ENCODE peak calls at places on chromosomes 3 and 15, in ten cellular contexts. One of them, this sample, is unnamed.

GRCh38 chr15:42033214-42033873 is 12.5 kb upstream of the PLA2G4E start:
- DNase-seq in neural progenitor cell: no peak
- DNase-seq in stomach: no peak
- DNase-seq in cardiac muscle cell: no peak
- DNase-seq in psoas muscle: no peak
- DNase-seq in CD8-positive, alpha-beta memory T cell: no peak
- DNase-seq in GM23338: no peak
- DNase-seq in thoracic aorta: no peak
- DNase-seq in uterus: no peak
- DNase-seq in IMR-90: no peak
- DNase-seq in this sample: no peak

GRCh38 chr15:77036537-77037474 is 34.1 kb downstream of the TSPAN3 start:
- DNase-seq in neural progenitor cell: no peak
- DNase-seq in stomach: peak; percentile 24
- DNase-seq in cardiac muscle cell: no peak
- DNase-seq in psoas muscle: no peak
- DNase-seq in CD8-positive, alpha-beta memory T cell: no peak
- DNase-seq in GM23338: no peak
- DNase-seq in thoracic aorta: no peak
- DNase-seq in uterus: peak; percentile 10
- DNase-seq in IMR-90: no peak
- DNase-seq in this sample: no peak

GRCh38 chr15:31200735-31201151 is 99.2 kb upstream of the TRPM1 start:
- DNase-seq in neural progenitor cell: peak; percentile 78
- DNase-seq in stomach: peak; percentile 85
- DNase-seq in cardiac muscle cell: peak; percentile 83
- DNase-seq in psoas muscle: peak; percentile 65
- DNase-seq in CD8-positive, alpha-beta memory T cell: peak; percentile 49
- DNase-seq in GM23338: peak; percentile 70
- DNase-seq in thoracic aorta: no peak
- DNase-seq in uterus: peak; percentile 63
- DNase-seq in IMR-90: peak; percentile 39
- DNase-seq in this sample: no peak

GRCh38 chr3:189167027-189167766 is 4.6 kb upstream of the TPRG1 start:
- DNase-seq in neural progenitor cell: no peak
- DNase-seq in stomach: peak; percentile 65
- DNase-seq in cardiac muscle cell: no peak
- DNase-seq in psoas muscle: no peak
- DNase-seq in CD8-positive, alpha-beta memory T cell: no peak
- DNase-seq in GM23338: peak; percentile 3
- DNase-seq in thoracic aorta: no peak
- DNase-seq in uterus: no peak
- DNase-seq in IMR-90: no peak
- DNase-seq in this sample: no peak

GRCh38 chr3:160012108-160012507 is 23.5 kb downstream of the IL12A start:
- DNase-seq in neural progenitor cell: no peak
- DNase-seq in stomach: no peak
- DNase-seq in cardiac muscle cell: no peak
- DNase-seq in psoas muscle: no peak
- DNase-seq in CD8-positive, alpha-beta memory T cell: no peak
- DNase-seq in GM23338: no peak
- DNase-seq in thoracic aorta: no peak
- DNase-seq in uterus: no peak
- DNase-seq in IMR-90: no peak
- DNase-seq in this sample: no peak

GRCh38 chr3:8445861-8446260 is 55.8 kb upstream of the LMCD1 start:
- DNase-seq in neural progenitor cell: no peak
- DNase-seq in stomach: no peak
- DNase-seq in cardiac muscle cell: no peak
- DNase-seq in psoas muscle: no peak
- DNase-seq in CD8-positive, alpha-beta memory T cell: no peak
- DNase-seq in GM23338: no peak
- DNase-seq in thoracic aorta: peak; percentile 43
- DNase-seq in uterus: no peak
- DNase-seq in IMR-90: peak; percentile 97
- DNase-seq in this sample: no peak

GRCh38 chr3:157129782-157130137 is 30.2 kb downstream of the CCNL1 start:
- DNase-seq in neural progenitor cell: peak; percentile 71
- DNase-seq in stomach: peak; percentile 53
- DNase-seq in cardiac muscle cell: no peak
- DNase-seq in psoas muscle: no peak
- DNase-seq in CD8-positive, alpha-beta memory T cell: no peak
- DNase-seq in GM23338: peak; percentile 46
- DNase-seq in thoracic aorta: no peak
- DNase-seq in uterus: peak; percentile 23
- DNase-seq in IMR-90: no peak
- DNase-seq in this sample: no peak

GRCh38 chr15:42345502-42345901 is 13.8 kb upstream of the CAPN3 start:
- DNase-seq in neural progenitor cell: no peak
- DNase-seq in stomach: no peak
- DNase-seq in cardiac muscle cell: no peak
- DNase-seq in psoas muscle: no peak
- DNase-seq in CD8-positive, alpha-beta memory T cell: no peak
- DNase-seq in GM23338: no peak
- DNase-seq in thoracic aorta: no peak
- DNase-seq in uterus: no peak
- DNase-seq in IMR-90: no peak
- DNase-seq in this sample: no peak

GRCh38 chr3:40677749-40678148 is 153.0 kb downstream of the ZNF621 start:
- DNase-seq in neural progenitor cell: peak; percentile 68
- DNase-seq in stomach: no peak
- DNase-seq in cardiac muscle cell: no peak
- DNase-seq in psoas muscle: no peak
- DNase-seq in CD8-positive, alpha-beta memory T cell: no peak
- DNase-seq in GM23338: peak; percentile 5
- DNase-seq in thoracic aorta: no peak
- DNase-seq in uterus: no peak
- DNase-seq in IMR-90: no peak
- DNase-seq in this sample: no peak

GRCh38 chr15:83848315-83849050 is 194.6 kb downstream of the ADAMTSL3 start:
- DNase-seq in neural progenitor cell: no peak
- DNase-seq in stomach: no peak
- DNase-seq in cardiac muscle cell: no peak
- DNase-seq in psoas muscle: no peak
- DNase-seq in CD8-positive, alpha-beta memory T cell: no peak
- DNase-seq in GM23338: no peak
- DNase-seq in thoracic aorta: no peak
- DNase-seq in uterus: no peak
- DNase-seq in IMR-90: peak; percentile 97
- DNase-seq in this sample: no peak

GRCh38 chr3:53195602-53196574 is 34.9 kb downstream of the PRKCD start:
- DNase-seq in neural progenitor cell: peak; percentile 86
- DNase-seq in stomach: peak; percentile 59
- DNase-seq in cardiac muscle cell: peak; percentile 74
- DNase-seq in psoas muscle: peak; percentile 55
- DNase-seq in CD8-positive, alpha-beta memory T cell: peak; percentile 44
- DNase-seq in GM23338: peak; percentile 89
- DNase-seq in thoracic aorta: no peak
- DNase-seq in uterus: peak; percentile 44
- DNase-seq in IMR-90: peak; percentile 19
- DNase-seq in this sample: no peak

GRCh38 chr15:68797157-68797556 is 23.5 kb downstream of the ANP32A start:
- DNase-seq in neural progenitor cell: no peak
- DNase-seq in stomach: no peak
- DNase-seq in cardiac muscle cell: no peak
- DNase-seq in psoas muscle: no peak
- DNase-seq in CD8-positive, alpha-beta memory T cell: no peak
- DNase-seq in GM23338: no peak
- DNase-seq in thoracic aorta: no peak
- DNase-seq in uterus: no peak
- DNase-seq in IMR-90: peak; percentile 45
- DNase-seq in this sample: no peak

GRCh38 chr3:177440456-177441105 is 243.3 kb upstream of the TBL1XR1 start:
- DNase-seq in neural progenitor cell: no peak
- DNase-seq in stomach: no peak
- DNase-seq in cardiac muscle cell: no peak
- DNase-seq in psoas muscle: no peak
- DNase-seq in CD8-positive, alpha-beta memory T cell: no peak
- DNase-seq in GM23338: no peak
- DNase-seq in thoracic aorta: no peak
- DNase-seq in uterus: no peak
- DNase-seq in IMR-90: no peak
- DNase-seq in this sample: no peak

GRCh38 chr15:88645171-88646087 is 6.6 kb downstream of the ISG20 start:
- DNase-seq in neural progenitor cell: no peak
- DNase-seq in stomach: peak; percentile 17
- DNase-seq in cardiac muscle cell: no peak
- DNase-seq in psoas muscle: no peak
- DNase-seq in CD8-positive, alpha-beta memory T cell: no peak
- DNase-seq in GM23338: no peak
- DNase-seq in thoracic aorta: no peak
- DNase-seq in uterus: no peak
- DNase-seq in IMR-90: no peak
- DNase-seq in this sample: no peak

GRCh38 chr3:29286841-29287240 is 6.0 kb downstream of the RBMS3 start:
- DNase-seq in neural progenitor cell: no peak
- DNase-seq in stomach: no peak
- DNase-seq in cardiac muscle cell: no peak
- DNase-seq in psoas muscle: no peak
- DNase-seq in CD8-positive, alpha-beta memory T cell: no peak
- DNase-seq in GM23338: no peak
- DNase-seq in thoracic aorta: no peak
- DNase-seq in uterus: no peak
- DNase-seq in IMR-90: peak; percentile 82
- DNase-seq in this sample: no peak

GRCh38 chr3:126983653-126984390 is 907 bp downstream of the PLXNA1 start:
- DNase-seq in neural progenitor cell: peak; percentile 84
- DNase-seq in stomach: no peak
- DNase-seq in cardiac muscle cell: peak; percentile 62
- DNase-seq in psoas muscle: no peak
- DNase-seq in CD8-positive, alpha-beta memory T cell: no peak
- DNase-seq in GM23338: peak; percentile 87
- DNase-seq in thoracic aorta: no peak
- DNase-seq in uterus: peak; percentile 45
- DNase-seq in IMR-90: no peak
- DNase-seq in this sample: no peak
- H3K27ac ChIP-seq in neural progenitor cell: no peak overlapping the region
- H3K27ac ChIP-seq in stomach: no peak overlapping the region
- H3K27ac ChIP-seq in cardiac muscle cell: no peak overlapping the region
- H3K27ac ChIP-seq in psoas muscle: peak overlapping the region; percentile 16
- H3K27ac ChIP-seq in CD8-positive, alpha-beta memory T cell: no peak overlapping the region
- H3K27ac ChIP-seq in GM23338: no peak overlapping the region
- H3K27ac ChIP-seq in thoracic aorta: peak overlapping the region; percentile 76
- H3K27ac ChIP-seq in uterus: peak overlapping the region; percentile 30
- H3K27ac ChIP-seq in IMR-90: peak overlapping the region; percentile 50
- H3K27ac ChIP-seq in this sample: peak overlapping the region; percentile 62

GRCh38 chr3:47605646-47606045 is 27.0 kb upstream of the CSPG5 start:
- DNase-seq in neural progenitor cell: no peak
- DNase-seq in stomach: no peak
- DNase-seq in cardiac muscle cell: no peak
- DNase-seq in psoas muscle: no peak
- DNase-seq in CD8-positive, alpha-beta memory T cell: no peak
- DNase-seq in GM23338: no peak
- DNase-seq in thoracic aorta: no peak
- DNase-seq in uterus: no peak
- DNase-seq in IMR-90: peak; percentile 78
- DNase-seq in this sample: no peak
- H3K36me3 ChIP-seq in neural progenitor cell: peaks cover 28% of the 10 kb centered on the region
- H3K36me3 ChIP-seq in stomach: peaks cover 26% of the 10 kb centered on the region
- H3K36me3 ChIP-seq in cardiac muscle cell: peaks cover 39% of the 10 kb centered on the region
- H3K36me3 ChIP-seq in psoas muscle: peaks cover 3% of the 10 kb centered on the region
- H3K36me3 ChIP-seq in CD8-positive, alpha-beta memory T cell: peaks cover 18% of the 10 kb centered on the region
- H3K36me3 ChIP-seq in GM23338: peaks cover 41% of the 10 kb centered on the region
- H3K36me3 ChIP-seq in thoracic aorta: peaks cover 10% of the 10 kb centered on the region
- H3K36me3 ChIP-seq in uterus: no peaks in the 10 kb centered on the region
- H3K36me3 ChIP-seq in IMR-90: peaks cover 31% of the 10 kb centered on the region
- H3K36me3 ChIP-seq in this sample: peaks cover 96% of the 10 kb centered on the region

GRCh38 chr15:72199721-72200212 is 2.2 kb upstream of the GRAMD2A start:
- DNase-seq in neural progenitor cell: peak; percentile 69
- DNase-seq in stomach: peak; percentile 85
- DNase-seq in cardiac muscle cell: peak; percentile 67
- DNase-seq in psoas muscle: peak; percentile 80
- DNase-seq in CD8-positive, alpha-beta memory T cell: peak; percentile 59
- DNase-seq in GM23338: peak; percentile 83
- DNase-seq in thoracic aorta: no peak
- DNase-seq in uterus: peak; percentile 73
- DNase-seq in IMR-90: peak; percentile 71
- DNase-seq in this sample: peak; percentile 16

GRCh38 chr15:72200395-72201237 is 3.0 kb upstream of the GRAMD2A start:
- DNase-seq in neural progenitor cell: no peak
- DNase-seq in stomach: no peak
- DNase-seq in cardiac muscle cell: no peak
- DNase-seq in psoas muscle: no peak
- DNase-seq in CD8-positive, alpha-beta memory T cell: no peak
- DNase-seq in GM23338: no peak
- DNase-seq in thoracic aorta: no peak
- DNase-seq in uterus: no peak
- DNase-seq in IMR-90: no peak
- DNase-seq in this sample: no peak

GRCh38 chr15:72202801-72203506 is 5.4 kb upstream of the GRAMD2A start:
- DNase-seq in neural progenitor cell: no peak
- DNase-seq in stomach: no peak
- DNase-seq in cardiac muscle cell: no peak
- DNase-seq in psoas muscle: no peak
- DNase-seq in CD8-positive, alpha-beta memory T cell: no peak
- DNase-seq in GM23338: no peak
- DNase-seq in thoracic aorta: no peak
- DNase-seq in uterus: no peak
- DNase-seq in IMR-90: no peak
- DNase-seq in this sample: no peak

GRCh38 chr15:72202302-72202701 is 4.7 kb upstream of the GRAMD2A start:
- DNase-seq in neural progenitor cell: no peak
- DNase-seq in stomach: no peak
- DNase-seq in cardiac muscle cell: no peak
- DNase-seq in psoas muscle: no peak
- DNase-seq in CD8-positive, alpha-beta memory T cell: no peak
- DNase-seq in GM23338: no peak
- DNase-seq in thoracic aorta: no peak
- DNase-seq in uterus: no peak
- DNase-seq in IMR-90: no peak
- DNase-seq in this sample: no peak

GRCh38 chr15:72201346-72202029 is 3.9 kb upstream of the GRAMD2A start:
- DNase-seq in neural progenitor cell: no peak
- DNase-seq in stomach: no peak
- DNase-seq in cardiac muscle cell: no peak
- DNase-seq in psoas muscle: no peak
- DNase-seq in CD8-positive, alpha-beta memory T cell: no peak
- DNase-seq in GM23338: no peak
- DNase-seq in thoracic aorta: no peak
- DNase-seq in uterus: no peak
- DNase-seq in IMR-90: no peak
- DNase-seq in this sample: no peak
- H3K27ac ChIP-seq in neural progenitor cell: no peak overlapping the region
- H3K27ac ChIP-seq in stomach: no peak overlapping the region
- H3K27ac ChIP-seq in cardiac muscle cell: peak overlapping the region; percentile 80
- H3K27ac ChIP-seq in psoas muscle: peak overlapping the region; percentile 91
- H3K27ac ChIP-seq in CD8-positive, alpha-beta memory T cell: no peak overlapping the region
- H3K27ac ChIP-seq in GM23338: no peak overlapping the region
- H3K27ac ChIP-seq in thoracic aorta: no peak overlapping the region
- H3K27ac ChIP-seq in uterus: no peak overlapping the region
- H3K27ac ChIP-seq in IMR-90: no peak overlapping the region
- H3K27ac ChIP-seq in this sample: peak overlapping the region; percentile 77

DNA sequence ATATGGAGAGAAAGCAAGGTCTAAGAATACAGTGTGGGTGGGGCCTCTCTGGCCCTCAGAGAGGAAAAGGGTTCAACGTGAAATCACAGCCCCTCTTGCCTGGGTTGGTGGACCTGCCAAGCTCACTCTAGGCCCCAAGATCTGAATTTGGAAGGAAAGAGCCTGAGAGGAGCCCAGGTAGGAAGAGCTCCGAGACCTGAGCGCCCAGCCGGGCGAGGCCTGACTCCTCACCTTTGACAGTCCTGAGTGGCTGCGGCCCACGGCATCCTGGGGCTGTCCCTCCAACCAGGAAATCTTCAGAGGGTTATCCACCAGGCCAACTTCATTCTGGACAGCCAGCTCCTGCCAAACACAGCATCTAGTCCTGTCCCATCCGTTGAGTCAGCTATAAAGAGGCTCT is 3.7 kb downstream of the C15orf62 start:
- DNase-seq in neural progenitor cell: no peak
- DNase-seq in stomach: no peak
- DNase-seq in cardiac muscle cell: no peak
- DNase-seq in psoas muscle: no peak
- DNase-seq in CD8-positive, alpha-beta memory T cell: no peak
- DNase-seq in GM23338: no peak
- DNase-seq in thoracic aorta: no peak
- DNase-seq in uterus: no peak
- DNase-seq in IMR-90: no peak
- DNase-seq in this sample: no peak
- H3K36me3 ChIP-seq in neural progenitor cell: no peaks in the 10 kb centered on the region
- H3K36me3 ChIP-seq in stomach: peaks cover 53% of the 10 kb centered on the region
- H3K36me3 ChIP-seq in cardiac muscle cell: peaks cover 2% of the 10 kb centered on the region
- H3K36me3 ChIP-seq in psoas muscle: peaks cover 10% of the 10 kb centered on the region
- H3K36me3 ChIP-seq in CD8-positive, alpha-beta memory T cell: peaks cover 10% of the 10 kb centered on the region
- H3K36me3 ChIP-seq in GM23338: no peaks in the 10 kb centered on the region
- H3K36me3 ChIP-seq in thoracic aorta: peaks cover 60% of the 10 kb centered on the region
- H3K36me3 ChIP-seq in uterus: no peaks in the 10 kb centered on the region
- H3K36me3 ChIP-seq in IMR-90: peaks cover 54% of the 10 kb centered on the region
- H3K36me3 ChIP-seq in this sample: peaks cover 9% of the 10 kb centered on the region